ENCODE peak calls at places on chromosomes 5 and 9, in five cellular contexts. F is CD4-positive, alpha-beta T cell; H is left lung; Q is progenitor cell of endocrine pancreas; W is kidney epithelial cell. N is an unnamed sample.

GRCh38 chr5:80481019-80481893 is 6.6 kb upstream of the FAM151B start:
- DNase-seq in Q (no peak), F (no peak), W (no peak), H (no peak), N (no peak)

GRCh38 chr5:155471027-155471426 is 457.5 kb downstream of the KIF4B start:
- DNase-seq in W (no peak), H (no peak), Q (no peak), F (no peak), N (no peak)

GRCh38 chr5:164335837-164336236 is 830.4 kb downstream of the MAT2B start:
- DNase-seq in Q (no peak), W (peak; percentile 43), H (no peak), F (no peak), N (no peak)

GRCh38 chr5:40198736-40199135 is 481.0 kb upstream of the PTGER4 start:
- DNase-seq in W (no peak), F (no peak), Q (no peak), H (no peak), N (no peak)

GRCh38 chr9:35027361-35027760 is 37.8 kb downstream of the DNAJB5 start:
- DNase-seq in Q (no peak), H (no peak), F (no peak), W (no peak), N (no peak)

GRCh38 chr5:39137391-39138181 is 63.4 kb upstream of the RICTOR start:
- DNase-seq in Q (no peak), W (no peak), F (no peak), H (no peak), N (no peak)

GRCh38 chr9:90830977-90831376 is 29.4 kb downstream of the SYK start:
- DNase-seq in H (no peak), Q (no peak), F (no peak), W (no peak), N (no peak)

GRCh38 chr5:168600409-168600808 is 21.2 kb upstream of the PANK3 start:
- DNase-seq in H (no peak), F (no peak), Q (no peak), W (no peak), N (no peak)

GRCh38 chr9:135818718-135819475 is 88.4 kb downstream of the CAMSAP1 start:
- DNase-seq in F (no peak), W (no peak), Q (no peak), H (no peak), N (peak; percentile 35)

GRCh38 chr5:127068771-127069330 is 4.5 kb downstream of the C5orf63 start:
- DNase-seq in W (peak; percentile 28), F (no peak), Q (no peak), H (no peak), N (no peak)

GRCh38 chr5:79075646-79076426 is 6.3 kb downstream of the BHMT2 start:
- DNase-seq in H (no peak), F (no peak), Q (no peak), W (no peak), N (no peak)

GRCh38 chr5:154598021-154598420 is 120.0 kb upstream of the HAND1 start:
- DNase-seq in W (no peak), Q (no peak), H (no peak), F (no peak), N (no peak)

GRCh38 chr5:52727568-52727967 is 60.1 kb upstream of the ITGA1 start:
- DNase-seq in W (no peak), F (no peak), Q (no peak), H (peak; percentile 40), N (no peak)

GRCh38 chr5:135232958-135233357 is 166.1 kb downstream of the MACROH2A1 start:
- DNase-seq in F (no peak), H (no peak), Q (no peak), W (no peak), N (peak; percentile 65)

GRCh38 chr5:77867194-77867691 is 91.1 kb upstream of the TBCA start:
- DNase-seq in Q (no peak), W (no peak), H (no peak), F (no peak), N (no peak)

GRCh38 chr9:81634915-81635516 is 54.3 kb downstream of the TLE1 start:
- DNase-seq in W (no peak), Q (no peak), F (no peak), H (no peak), N (no peak)

GRCh38 chr9:124122321-124122720 is 110.8 kb downstream of the LHX2 start:
- DNase-seq in F (no peak), H (no peak), Q (no peak), W (no peak), N (no peak)

GRCh38 chr5:134258896-134259295 is 33.0 kb upstream of the PPP2CA start:
- DNase-seq in H (no peak), W (no peak), Q (no peak), F (no peak), N (no peak)

GRCh38 chr9:137095664-137096517 is 9.1 kb downstream of the MAN1B1 start:
- DNase-seq in H (no peak), W (no peak), F (peak; percentile 78), Q (no peak), N (peak; percentile 67)

GRCh38 chr5:150001660-150002493 is 1.3 kb downstream of the HMGXB3 start:
- DNase-seq in H (peak; percentile 49), F (peak; percentile 47), Q (no peak), W (no peak), N (no peak)

GRCh38 chr5:32291591-32291990 is 21.1 kb downstream of the MTMR12 start:
- DNase-seq in Q (no peak), F (no peak), W (no peak), H (no peak), N (no peak)

GRCh38 chr5:36153727-36154126 is 1.8 kb downstream of the SKP2 start:
- DNase-seq in W (no peak), Q (no peak), H (no peak), F (no peak), N (no peak)

GRCh38 chr5:36153299-36153677 is 1.4 kb downstream of the SKP2 start:
- DNase-seq in F (no peak), H (no peak), Q (no peak), W (no peak), N (no peak)

GRCh38 chr5:36152324-36153298 is 700 bp downstream of the SKP2 start:
- DNase-seq in F (no peak), H (no peak), W (no peak), Q (no peak), N (no peak)

GRCh38 chr5:36150676-36151433 is 832 bp downstream of the LMBRD2 start:
- DNase-seq in Q (no peak), H (peak; percentile 51), W (no peak), F (peak; percentile 13), N (no peak)

DNA sequence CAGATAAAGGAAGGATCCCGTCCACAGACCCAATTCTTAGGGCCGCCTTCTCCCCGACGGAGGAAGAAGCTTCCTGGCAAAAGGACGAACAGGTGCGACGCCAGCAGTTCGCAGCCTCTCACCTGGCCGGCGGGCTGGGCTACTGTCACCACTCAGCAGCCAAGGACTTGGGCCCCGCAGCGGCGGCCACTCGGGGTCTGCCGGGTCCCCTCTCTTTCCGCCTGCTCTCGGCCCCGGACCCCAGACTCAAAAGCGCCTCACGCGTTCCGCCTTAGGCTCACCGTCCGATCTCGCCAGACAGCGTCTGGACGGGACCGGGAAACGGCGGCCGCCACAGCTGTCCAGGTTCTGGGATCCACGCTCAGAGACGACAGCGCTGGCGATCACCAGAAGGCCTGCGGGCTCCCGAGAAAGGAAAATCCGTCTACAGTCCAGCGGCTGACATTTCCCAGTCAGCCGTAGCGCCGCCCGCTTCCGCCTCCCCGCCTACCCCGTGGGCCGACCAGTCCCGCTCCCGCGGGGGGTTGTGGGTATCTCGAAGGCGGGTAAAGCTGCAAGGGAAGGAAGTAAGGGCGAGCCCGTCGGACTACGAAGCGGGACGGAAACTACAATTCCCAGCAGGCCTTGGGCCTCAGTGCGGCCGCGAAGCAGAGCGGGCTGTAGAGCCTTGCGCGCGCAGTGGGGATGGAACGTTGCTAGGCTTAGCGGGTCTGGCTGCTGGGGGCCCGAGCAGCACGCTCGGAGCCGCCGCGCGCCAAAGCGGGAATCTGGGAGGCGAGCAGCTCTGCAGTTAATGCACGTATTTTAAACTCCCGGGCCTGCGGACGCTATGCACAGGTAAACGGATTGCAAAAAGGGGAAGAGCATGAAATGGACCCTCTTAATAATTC is at the start of the genes LMBRD2 and SKP2:
- DNase-seq in F (peak; percentile 90), Q (peak; percentile 91), H (peak; percentile 99), W (peak; percentile 95), N (peak; percentile 99)
- TF ChIP-seq CTCF in F (no peak), Q (no peak), H (no peak), W (no peak), N (no peak)

GRCh38 chr5:90135979-90136378 is 273.6 kb downstream of the CETN3 start:
- DNase-seq in H (no peak), F (no peak), Q (no peak), W (no peak), N (no peak)
- TF ChIP-seq CTCF in H (no peak), F (no peak), Q (peak; percentile 53), W (no peak), N (no peak)

DNA sequence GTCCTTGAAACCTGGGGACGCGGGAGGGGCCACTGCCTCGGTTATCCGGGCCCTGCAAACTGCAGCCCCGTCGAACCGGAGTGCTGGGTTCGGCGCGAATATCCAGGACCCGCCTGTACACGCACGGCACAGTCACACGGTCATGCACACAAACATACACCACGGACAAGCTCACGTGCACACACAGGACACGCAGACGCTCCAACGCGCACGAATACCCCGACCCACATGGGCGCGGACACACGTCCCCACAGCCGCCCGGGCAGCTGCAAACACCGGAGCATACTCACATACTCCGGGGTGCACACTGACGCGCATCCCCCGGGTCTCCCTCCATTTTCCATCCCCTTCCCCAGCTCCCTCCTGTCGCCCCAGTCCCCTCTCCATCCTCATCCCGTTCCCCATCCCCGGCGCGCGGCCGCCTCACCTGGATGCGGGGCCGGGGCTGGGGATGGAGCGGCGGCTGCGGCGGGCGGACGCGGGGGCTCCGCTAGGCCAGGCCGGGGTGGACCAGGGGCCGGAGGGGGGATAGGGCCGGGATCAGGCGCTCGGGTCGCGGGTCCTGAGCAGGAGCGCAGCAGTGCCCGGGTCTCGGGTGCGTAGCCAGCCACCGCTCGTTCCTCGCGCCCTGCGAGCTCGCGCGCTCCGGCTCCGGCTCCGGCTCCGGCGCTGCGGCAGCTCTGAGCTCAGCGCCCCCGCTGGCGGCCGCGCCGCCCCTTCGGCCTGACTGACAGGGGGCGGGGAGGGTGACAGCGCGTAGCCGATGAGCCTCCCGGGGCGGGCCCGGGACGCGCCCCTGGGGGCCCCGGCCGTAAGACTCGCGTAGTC is at the start of the genes EIF4E1B and SNCB:
- DNase-seq in W (no peak), Q (peak; percentile 32), H (no peak), F (no peak), N (no peak)
- TF ChIP-seq CTCF in W (no peak), Q (peak; percentile 17), H (no peak), F (no peak), N (no peak)

DNA sequence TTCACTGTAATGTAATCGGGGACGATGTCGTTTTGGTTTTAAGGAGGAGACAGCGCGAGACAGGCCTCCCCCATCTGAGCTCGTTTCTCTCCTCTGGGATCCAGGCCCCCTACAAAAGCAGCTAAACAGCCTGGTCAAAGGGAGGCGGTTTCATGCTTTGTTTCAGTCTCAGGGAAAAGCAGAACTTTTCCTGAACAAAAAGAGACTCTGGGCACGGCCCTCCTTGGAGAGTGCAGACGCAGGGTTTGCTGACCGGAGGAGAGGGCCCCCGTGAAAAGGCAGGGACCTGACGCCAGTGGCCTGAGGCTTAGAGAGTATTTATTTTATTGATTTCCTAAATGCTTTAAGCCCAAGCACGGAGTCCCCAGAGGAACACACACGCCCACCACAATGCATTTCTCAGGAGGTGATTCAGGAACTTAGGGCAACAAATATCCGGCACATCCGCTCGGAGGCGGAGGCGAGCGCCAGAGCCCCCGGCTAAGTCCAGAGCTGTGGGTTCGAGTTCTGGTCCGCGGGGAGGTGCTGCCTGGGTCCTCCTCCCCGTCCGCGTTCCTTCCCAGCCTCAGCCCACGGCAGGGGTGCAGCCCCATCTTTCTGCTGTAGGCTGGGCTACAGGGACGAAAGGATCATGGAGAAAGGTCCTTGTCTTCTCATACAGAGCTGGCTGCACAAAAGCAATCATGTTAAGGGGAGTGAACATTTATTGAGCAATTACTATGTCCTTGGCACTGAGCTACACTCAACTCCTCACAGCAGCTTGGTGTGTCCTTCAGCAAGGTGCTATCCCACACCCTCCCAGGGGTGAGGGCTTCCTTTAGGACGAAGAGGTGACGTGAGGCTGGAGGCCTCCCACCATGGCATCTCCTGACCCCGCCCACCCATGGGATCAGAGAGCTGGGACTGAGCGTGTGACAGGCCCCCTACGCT is 40.0 kb downstream of the PTGES start:
- DNase-seq in H (no peak), W (no peak), F (no peak), Q (no peak), N (no peak)
- TF ChIP-seq CTCF in H (no peak), W (no peak), F (no peak), Q (no peak), N (no peak)